ENCODE peak calls at places on chromosomes 11 and 22, in nine cellular contexts. F is fibroblast of lung; P is endodermal cell; E is Peyer's patch; G is CD8-positive, alpha-beta T cell; D is neuronal stem cell; Z is aorta; C is SK-N-SH; R is GM23338. I is an unnamed sample. For H3K4me1, the result is how much of the 10 kb centered on the place peaks cover.

GRCh38 chr11:122601131-122602125 is 54.1 kb upstream of the UBASH3B start:
- DNase-seq in F (peak), P (no peak), E (no peak), G (no peak), D (no peak), Z (no peak), C (no peak), R (no peak), I (no peak)

GRCh38 chr22:44950806-44951509 is 58.8 kb downstream of the PHF21B start:
- DNase-seq in F (no peak), P (no peak), E (no peak), G (no peak), D (no peak), Z (no peak), C (no peak), R (no peak), I (no peak)

GRCh38 chr11:3010004-3010403 is 17.9 kb upstream of the NAP1L4 start:
- DNase-seq in F (no peak), P (no peak), E (no peak), G (no peak), D (no peak), Z (peak), C (no peak), R (no peak), I (no peak)

GRCh38 chr22:46121523-46122287 is 28.6 kb upstream of the PPARA start:
- DNase-seq in F (no peak), P (no peak), E (no peak), G (no peak), D (no peak), Z (no peak), C (no peak), R (no peak), I (no peak)

GRCh38 chr11:133951484-133952198 is 5.1 kb downstream of the IGSF9B start:
- DNase-seq in F (no peak), P (peak), E (no peak), G (no peak), D (no peak), Z (no peak), C (peak), R (peak), I (no peak)

GRCh38 chr11:18329196-18329870 is 7.0 kb downstream of the GTF2H1 start:
- DNase-seq in F (no peak), P (no peak), E (no peak), G (no peak), D (no peak), Z (no peak), C (no peak), R (no peak), I (no peak)

GRCh38 chr22:38397189-38398097 is 57.6 kb downstream of the KCNJ4 start:
- DNase-seq in F (peak), P (peak), E (peak), G (no peak), D (peak), Z (peak), C (no peak), R (peak), I (peak)

GRCh38 chr22:49062155-49063039 is 765.3 kb downstream of the BRD1 start:
- DNase-seq in F (no peak), P (no peak), E (no peak), G (no peak), D (no peak), Z (no peak), C (no peak), R (no peak), I (no peak)

GRCh38 chr11:70799386-70799785 is 401.1 kb downstream of the CTTN start:
- DNase-seq in F (peak), P (no peak), E (no peak), G (no peak), D (no peak), Z (no peak), C (no peak), R (no peak), I (no peak)

GRCh38 chr22:24564376-24565058 is 8.7 kb downstream of the SNRPD3 start:
- DNase-seq in F (peak), P (no peak), E (no peak), G (no peak), D (no peak), Z (peak), C (no peak), R (no peak), I (no peak)

GRCh38 chr11:96324912-96325311 is 18.1 kb downstream of the MAML2 start:
- DNase-seq in F (peak), P (no peak), E (no peak), G (no peak), D (no peak), Z (no peak), C (no peak), R (no peak), I (no peak)

DNA sequence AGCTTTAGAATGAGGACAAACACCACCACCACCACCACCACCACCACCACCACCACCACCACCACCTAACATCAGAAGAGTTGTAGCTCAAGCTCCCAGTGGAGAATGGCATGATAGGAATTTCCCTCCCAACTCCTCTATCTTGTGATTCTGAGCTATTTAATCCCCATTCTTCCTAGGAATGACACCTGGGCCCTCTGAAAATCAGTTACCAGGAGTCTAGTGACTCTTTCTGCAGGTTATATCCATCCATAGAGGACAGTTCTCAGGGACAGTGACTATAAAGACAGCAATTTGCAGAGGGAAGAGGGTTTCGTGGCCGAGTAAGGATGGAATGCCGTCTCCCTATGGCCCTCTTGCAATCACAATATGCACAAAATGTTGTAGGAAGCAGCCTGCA is 27.8 kb downstream of the MYH9 start:
- DNase-seq in F (no peak), P (no peak), E (no peak), G (no peak), D (no peak), Z (no peak), C (no peak), R (peak), I (no peak)
- H3K4me1 ChIP-seq in F (half or more), P (under half), E (half or more), G (half or more), D (under half), Z (under half), C (half or more), R (half or more), I (half or more)

GRCh38 chr11:102868359-102868758 is 6.4 kb downstream of the MMP12 start:
- DNase-seq in F (no peak), P (no peak), E (no peak), G (no peak), D (no peak), Z (no peak), C (no peak), R (no peak), I (no peak)

GRCh38 chr11:102864724-102865123 is 10.1 kb downstream of the MMP12 start:
- DNase-seq in F (no peak), P (no peak), E (no peak), G (no peak), D (no peak), Z (no peak), C (no peak), R (no peak), I (no peak)

GRCh38 chr11:102874842-102875241 is at the start of gene MMP12:
- DNase-seq in F (no peak), P (no peak), E (no peak), G (no peak), D (no peak), Z (no peak), C (no peak), R (no peak), I (no peak)

DNA sequence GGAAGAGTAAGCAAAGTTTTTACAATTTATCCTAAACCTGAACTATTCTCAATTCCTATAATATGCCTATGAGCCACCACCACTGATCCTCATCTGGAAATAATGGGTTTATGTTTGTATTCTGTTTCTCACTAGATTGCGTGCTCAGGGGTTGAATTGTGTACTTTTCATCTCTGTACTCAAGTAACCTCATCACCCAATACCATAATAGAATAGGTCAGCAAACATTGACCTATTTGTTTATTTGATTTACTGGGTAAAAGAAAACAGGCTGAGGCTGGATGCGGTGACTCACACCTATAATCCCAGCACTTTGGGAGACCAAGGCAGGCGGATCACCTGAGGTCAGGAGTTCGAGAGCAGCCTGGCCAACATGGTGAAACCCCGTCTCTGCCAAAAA is 5.4 kb downstream of the MMP12 start:
- DNase-seq in F (no peak), P (no peak), E (no peak), G (no peak), D (no peak), Z (no peak), C (no peak), R (no peak), I (no peak)
- H3K27ac ChIP-seq in F (no peak), P (no peak), E (no peak), G (no peak), D (no peak), Z (no peak), C (no peak), R (no peak), I (no peak)

DNA sequence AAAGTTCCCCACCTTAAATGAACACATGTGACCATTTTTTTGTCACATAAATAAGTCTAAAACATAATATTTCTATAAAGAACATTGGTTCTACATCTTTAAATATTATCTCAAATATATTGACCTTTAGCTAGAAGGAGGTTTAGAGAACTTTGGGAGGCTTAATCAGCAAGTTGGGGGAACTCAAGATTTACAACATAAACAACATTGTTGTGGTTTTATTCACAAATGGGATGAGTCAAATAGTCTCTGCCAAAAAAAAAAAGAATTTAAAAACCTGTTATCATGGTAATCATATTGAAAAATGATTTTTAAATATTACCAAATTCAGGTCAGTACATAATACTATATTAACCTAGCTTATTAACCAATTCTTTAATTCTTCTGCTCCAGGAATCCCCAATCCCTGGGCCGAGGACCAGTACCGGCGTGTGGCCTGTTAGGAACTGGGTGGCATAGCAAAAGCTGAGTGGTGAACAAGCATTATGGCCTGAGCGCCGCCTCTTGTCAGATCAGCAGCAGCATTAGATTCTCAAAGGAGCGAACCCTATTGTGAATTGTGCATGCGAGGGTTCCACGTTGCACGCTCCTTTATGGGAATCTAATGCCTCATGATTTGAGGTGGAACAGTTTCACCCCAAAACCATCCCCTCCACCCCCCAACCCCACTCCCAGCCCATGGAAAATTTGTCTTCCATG is 98.2 kb downstream of the RDX start:
- DNase-seq in F (peak), P (peak), E (no peak), G (no peak), D (no peak), Z (no peak), C (no peak), R (no peak), I (no peak)
- H3K4me1 ChIP-seq in F (under half), P (under half), E (under half), G (under half), D (under half), Z (under half), C (under half), R (under half), I (under half)

GRCh38 chr22:30180616-30181015 is 65.9 kb downstream of the LIF start:
- DNase-seq in F (no peak), P (no peak), E (no peak), G (no peak), D (no peak), Z (no peak), C (no peak), R (no peak), I (no peak)
- H3K27ac ChIP-seq in F (no peak), P (no peak), E (no peak), G (no peak), D (no peak), Z (no peak), C (no peak), R (no peak), I (no peak)

I was measured in CD8-positive, alpha-beta memory T cell.